ENCODE peak calls at places on chromosome 16, in eight cellular contexts. R is WERI-Rb-1, I is posterior cingulate gyrus, L is mucosa of gallbladder, J is AG20443, Z is ACHN, H is glomerular endothelial cell, N is lower lobe of right lung. X is an unnamed sample.

GRCh38 chr16:29028457-29029167 is 43.8 kb downstream of the LAT start:
- DNase-seq in N (no peak), R (no peak), Z (no peak), H (no peak), L (no peak), J (no peak), I (peak), X (no peak)

GRCh38 chr16:77297996-77298637 is 98.9 kb downstream of the SYCE1L start:
- DNase-seq in I (no peak), H (no peak), N (no peak), R (no peak), Z (peak), J (no peak), L (no peak), X (no peak)

GRCh38 chr16:3963203-3963602 is 82.7 kb upstream of the CREBBP start:
- DNase-seq in I (peak), J (no peak), N (no peak), Z (no peak), H (no peak), R (no peak), L (no peak), X (no peak)

GRCh38 chr16:3017806-3018506 is at the start of gene CLDN6:
- DNase-seq in I (no peak), J (no peak), H (no peak), R (no peak), L (no peak), N (no peak), Z (no peak), X (peak)

GRCh38 chr16:86956437-86956836 is 360.8 kb downstream of the C16orf95 start:
- DNase-seq in R (no peak), L (no peak), I (no peak), H (no peak), Z (no peak), N (no peak), J (no peak), X (no peak)

GRCh38 chr16:4358831-4359561 is 7.9 kb upstream of the PAM16 start:
- DNase-seq in J (peak), I (peak), L (peak), Z (peak), N (peak), H (no peak), R (peak), X (peak)

GRCh38 chr16:74455619-74456289 is 34.5 kb upstream of the CLEC18B start:
- DNase-seq in R (no peak), J (peak), H (no peak), N (no peak), Z (no peak), L (no peak), I (no peak), X (peak)

GRCh38 chr16:88617268-88618031 is 20.9 kb upstream of the IL17C start:
- DNase-seq in J (no peak), Z (no peak), I (no peak), L (no peak), R (no peak), N (no peak), H (no peak), X (no peak)

GRCh38 chr16:19609359-19609758 is 53.9 kb downstream of the VPS35L start:
- DNase-seq in N (no peak), Z (no peak), J (no peak), L (no peak), I (no peak), R (no peak), H (no peak), X (no peak)

GRCh38 chr16:66275795-66276428 is 90.6 kb upstream of the CDH5 start:
- DNase-seq in L (peak), I (no peak), R (peak), Z (peak), J (peak), H (peak), N (no peak), X (no peak)

GRCh38 chr16:9060225-9060624 is 31.2 kb upstream of the HAPSTR1 start:
- DNase-seq in Z (no peak), H (no peak), J (no peak), L (no peak), I (no peak), R (no peak), N (no peak), X (no peak)

X was measured in head of caudate nucleus.